ENCODE peak calls at places on chromosomes 5 and 9, in ten cellular contexts. One of them, this sample, is unnamed.

GRCh38 chr9:121863931-121864330 is 212.5 kb downstream of the DAB2IP start:
- DNase-seq in suprapubic skin: no peak
- DNase-seq in effector memory CD4-positive, alpha-beta T cell: no peak
- DNase-seq in ovary: no peak
- DNase-seq in cardiac muscle cell: no peak
- DNase-seq in K562: no peak
- DNase-seq in Caco-2: no peak
- DNase-seq in SK-N-SH: no peak
- DNase-seq in MM.1S: no peak
- DNase-seq in tibial nerve: no peak
- DNase-seq in this sample: no peak

GRCh38 chr9:98203153-98203552 is 10.7 kb upstream of the CORO2A start:
- DNase-seq in suprapubic skin: no peak
- DNase-seq in effector memory CD4-positive, alpha-beta T cell: no peak
- DNase-seq in ovary: no peak
- DNase-seq in cardiac muscle cell: no peak
- DNase-seq in K562: no peak
- DNase-seq in Caco-2: no peak
- DNase-seq in SK-N-SH: no peak
- DNase-seq in MM.1S: no peak
- DNase-seq in tibial nerve: no peak
- DNase-seq in this sample: no peak

GRCh38 chr9:113156880-113157279 is 6.1 kb downstream of the SLC31A2 start:
- DNase-seq in suprapubic skin: no peak
- DNase-seq in effector memory CD4-positive, alpha-beta T cell: no peak
- DNase-seq in ovary: no peak
- DNase-seq in cardiac muscle cell: no peak
- DNase-seq in K562: no peak
- DNase-seq in Caco-2: no peak
- DNase-seq in SK-N-SH: no peak
- DNase-seq in MM.1S: no peak
- DNase-seq in tibial nerve: no peak
- DNase-seq in this sample: no peak

GRCh38 chr9:133657120-133657661 is 21.0 kb downstream of the DBH start:
- DNase-seq in suprapubic skin: no peak
- DNase-seq in effector memory CD4-positive, alpha-beta T cell: no peak
- DNase-seq in ovary: no peak
- DNase-seq in cardiac muscle cell: no peak
- DNase-seq in K562: no peak
- DNase-seq in Caco-2: no peak
- DNase-seq in SK-N-SH: no peak
- DNase-seq in MM.1S: no peak
- DNase-seq in tibial nerve: no peak
- DNase-seq in this sample: no peak

GRCh38 chr9:107739601-107740082 is 250.1 kb upstream of the KLF4 start:
- DNase-seq in suprapubic skin: peak; percentile 87
- DNase-seq in effector memory CD4-positive, alpha-beta T cell: no peak
- DNase-seq in ovary: peak; percentile 87
- DNase-seq in cardiac muscle cell: no peak
- DNase-seq in K562: no peak
- DNase-seq in Caco-2: no peak
- DNase-seq in SK-N-SH: no peak
- DNase-seq in MM.1S: no peak
- DNase-seq in tibial nerve: no peak
- DNase-seq in this sample: no peak

GRCh38 chr5:43099615-43100014 is 21.1 kb upstream of the ZNF131 start:
- DNase-seq in suprapubic skin: no peak
- DNase-seq in effector memory CD4-positive, alpha-beta T cell: no peak
- DNase-seq in ovary: no peak
- DNase-seq in cardiac muscle cell: no peak
- DNase-seq in K562: no peak
- DNase-seq in Caco-2: no peak
- DNase-seq in SK-N-SH: no peak
- DNase-seq in MM.1S: no peak
- DNase-seq in tibial nerve: no peak
- DNase-seq in this sample: no peak

GRCh38 chr5:72183231-72183630 is 76.0 kb downstream of the MAP1B start:
- DNase-seq in suprapubic skin: no peak
- DNase-seq in effector memory CD4-positive, alpha-beta T cell: no peak
- DNase-seq in ovary: no peak
- DNase-seq in cardiac muscle cell: no peak
- DNase-seq in K562: no peak
- DNase-seq in Caco-2: no peak
- DNase-seq in SK-N-SH: no peak
- DNase-seq in MM.1S: no peak
- DNase-seq in tibial nerve: no peak
- DNase-seq in this sample: no peak

GRCh38 chr5:485113-485942 is 38.9 kb downstream of the SLC9A3 start:
- DNase-seq in suprapubic skin: no peak
- DNase-seq in effector memory CD4-positive, alpha-beta T cell: no peak
- DNase-seq in ovary: no peak
- DNase-seq in cardiac muscle cell: no peak
- DNase-seq in K562: no peak
- DNase-seq in Caco-2: no peak
- DNase-seq in SK-N-SH: no peak
- DNase-seq in MM.1S: no peak
- DNase-seq in tibial nerve: no peak
- DNase-seq in this sample: no peak

GRCh38 chr9:4588721-4589120 is 73.4 kb upstream of the PLPP6 start:
- DNase-seq in suprapubic skin: no peak
- DNase-seq in effector memory CD4-positive, alpha-beta T cell: no peak
- DNase-seq in ovary: no peak
- DNase-seq in cardiac muscle cell: no peak
- DNase-seq in K562: no peak
- DNase-seq in Caco-2: no peak
- DNase-seq in SK-N-SH: no peak
- DNase-seq in MM.1S: no peak
- DNase-seq in tibial nerve: no peak
- DNase-seq in this sample: no peak

GRCh38 chr5:160092960-160093701 is 26.1 kb downstream of the PWWP2A start:
- DNase-seq in suprapubic skin: no peak
- DNase-seq in effector memory CD4-positive, alpha-beta T cell: no peak
- DNase-seq in ovary: no peak
- DNase-seq in cardiac muscle cell: no peak
- DNase-seq in K562: no peak
- DNase-seq in Caco-2: no peak
- DNase-seq in SK-N-SH: no peak
- DNase-seq in MM.1S: peak; percentile 35
- DNase-seq in tibial nerve: no peak
- DNase-seq in this sample: no peak

GRCh38 chr9:91883503-91883902 is 66.5 kb downstream of the ROR2 start:
- DNase-seq in suprapubic skin: no peak
- DNase-seq in effector memory CD4-positive, alpha-beta T cell: no peak
- DNase-seq in ovary: no peak
- DNase-seq in cardiac muscle cell: no peak
- DNase-seq in K562: no peak
- DNase-seq in Caco-2: no peak
- DNase-seq in SK-N-SH: no peak
- DNase-seq in MM.1S: no peak
- DNase-seq in tibial nerve: no peak
- DNase-seq in this sample: no peak

DNA sequence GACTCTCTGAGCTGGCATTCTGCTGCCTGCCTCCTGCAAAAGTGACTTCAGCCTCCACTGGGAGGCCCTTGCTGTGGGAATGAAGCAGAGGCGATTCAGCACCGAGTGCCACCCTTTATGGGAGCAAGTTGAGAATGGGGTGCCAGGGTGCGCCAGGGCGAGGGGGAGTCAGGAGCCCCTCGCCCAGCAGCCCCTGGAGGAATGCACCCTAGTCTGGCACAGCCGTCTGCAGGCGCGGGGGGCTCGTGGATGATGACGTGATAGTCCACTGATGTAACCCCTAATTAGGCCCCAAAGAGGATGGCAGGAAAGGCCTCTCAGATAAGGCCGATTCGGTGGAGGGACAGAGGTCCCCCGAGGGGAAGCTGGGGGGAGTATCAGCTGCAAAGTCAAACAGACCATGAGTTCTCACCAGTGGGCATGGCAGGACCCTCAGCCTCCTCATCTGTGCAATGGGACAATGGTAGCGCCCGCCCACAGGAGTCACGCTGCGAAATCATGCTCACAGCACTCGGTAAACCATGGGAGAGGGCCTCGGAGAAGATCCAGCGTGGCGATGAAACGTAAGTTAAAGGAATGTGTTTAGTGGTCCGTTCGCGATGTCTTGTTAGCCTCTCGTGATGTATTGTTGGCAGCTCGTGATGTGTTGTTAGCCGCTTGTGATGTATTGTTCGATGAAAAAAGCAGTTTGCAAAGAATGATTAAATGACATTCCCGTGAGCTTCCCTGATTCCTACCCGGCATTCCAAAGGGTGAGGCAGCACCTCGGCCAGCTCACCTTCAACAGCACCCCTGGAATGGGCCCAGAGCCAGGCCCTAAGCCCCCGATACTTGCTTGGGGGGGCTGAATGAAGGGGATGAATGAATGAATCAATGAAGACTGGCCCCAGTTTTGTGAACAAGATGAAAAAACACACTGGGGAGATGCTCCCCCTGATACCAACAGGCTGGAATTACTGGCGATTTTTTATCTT is 49.7 kb upstream of the NOTCH1 start:
- DNase-seq in suprapubic skin: no peak
- DNase-seq in effector memory CD4-positive, alpha-beta T cell: no peak
- DNase-seq in ovary: no peak
- DNase-seq in cardiac muscle cell: no peak
- DNase-seq in K562: no peak
- DNase-seq in Caco-2: no peak
- DNase-seq in SK-N-SH: no peak
- DNase-seq in MM.1S: no peak
- DNase-seq in tibial nerve: no peak
- DNase-seq in this sample: no peak
- H3K4me1 ChIP-seq in suprapubic skin: peaks cover 34% of the 10 kb centered on the region
- H3K4me1 ChIP-seq in effector memory CD4-positive, alpha-beta T cell: no peaks in the 10 kb centered on the region
- H3K4me1 ChIP-seq in ovary: no peaks in the 10 kb centered on the region
- H3K4me1 ChIP-seq in cardiac muscle cell: no peaks in the 10 kb centered on the region
- H3K4me1 ChIP-seq in K562: peaks cover 9% of the 10 kb centered on the region
- H3K4me1 ChIP-seq in Caco-2: peaks cover 9% of the 10 kb centered on the region
- H3K4me1 ChIP-seq in SK-N-SH: no peaks in the 10 kb centered on the region
- H3K4me1 ChIP-seq in MM.1S: no peaks in the 10 kb centered on the region
- H3K4me1 ChIP-seq in tibial nerve: peaks cover 77% of the 10 kb centered on the region
- H3K4me1 ChIP-seq in this sample: peaks cover 3% of the 10 kb centered on the region

GRCh38 chr5:87388129-87388528 is 24.6 kb downstream of the CCNH start:
- DNase-seq in suprapubic skin: no peak
- DNase-seq in effector memory CD4-positive, alpha-beta T cell: no peak
- DNase-seq in ovary: no peak
- DNase-seq in cardiac muscle cell: no peak
- DNase-seq in K562: no peak
- DNase-seq in Caco-2: no peak
- DNase-seq in SK-N-SH: no peak
- DNase-seq in MM.1S: no peak
- DNase-seq in tibial nerve: no peak
- DNase-seq in this sample: no peak

GRCh38 chr5:87390075-87390474 is 22.7 kb downstream of the CCNH start:
- DNase-seq in suprapubic skin: no peak
- DNase-seq in effector memory CD4-positive, alpha-beta T cell: no peak
- DNase-seq in ovary: no peak
- DNase-seq in cardiac muscle cell: no peak
- DNase-seq in K562: no peak
- DNase-seq in Caco-2: no peak
- DNase-seq in SK-N-SH: no peak
- DNase-seq in MM.1S: peak; percentile 62
- DNase-seq in tibial nerve: no peak
- DNase-seq in this sample: no peak

GRCh38 chr5:87389635-87390034 is 23.1 kb downstream of the CCNH start:
- DNase-seq in suprapubic skin: no peak
- DNase-seq in effector memory CD4-positive, alpha-beta T cell: no peak
- DNase-seq in ovary: no peak
- DNase-seq in cardiac muscle cell: no peak
- DNase-seq in K562: no peak
- DNase-seq in Caco-2: no peak
- DNase-seq in SK-N-SH: no peak
- DNase-seq in MM.1S: no peak
- DNase-seq in tibial nerve: no peak
- DNase-seq in this sample: no peak

GRCh38 chr5:87392170-87392569 is 20.6 kb downstream of the CCNH start:
- DNase-seq in suprapubic skin: no peak
- DNase-seq in effector memory CD4-positive, alpha-beta T cell: no peak
- DNase-seq in ovary: no peak
- DNase-seq in cardiac muscle cell: no peak
- DNase-seq in K562: no peak
- DNase-seq in Caco-2: no peak
- DNase-seq in SK-N-SH: no peak
- DNase-seq in MM.1S: no peak
- DNase-seq in tibial nerve: no peak
- DNase-seq in this sample: no peak

GRCh38 chr5:87390576-87391199 is 22.0 kb downstream of the CCNH start:
- DNase-seq in suprapubic skin: no peak
- DNase-seq in effector memory CD4-positive, alpha-beta T cell: no peak
- DNase-seq in ovary: no peak
- DNase-seq in cardiac muscle cell: no peak
- DNase-seq in K562: no peak
- DNase-seq in Caco-2: no peak
- DNase-seq in SK-N-SH: no peak
- DNase-seq in MM.1S: no peak
- DNase-seq in tibial nerve: no peak
- DNase-seq in this sample: no peak
- H3K36me3 ChIP-seq in suprapubic skin: peaks cover 89% of the 10 kb centered on the region
- H3K36me3 ChIP-seq in effector memory CD4-positive, alpha-beta T cell: peaks cover 92% of the 10 kb centered on the region
- H3K36me3 ChIP-seq in ovary: no peaks in the 10 kb centered on the region
- H3K36me3 ChIP-seq in cardiac muscle cell: peaks cover 76% of the 10 kb centered on the region
- H3K36me3 ChIP-seq in K562: peaks cover 99% of the 10 kb centered on the region
- H3K36me3 ChIP-seq in Caco-2: no peaks in the 10 kb centered on the region
- H3K36me3 ChIP-seq in SK-N-SH: peaks cover 96% of the 10 kb centered on the region
- H3K36me3 ChIP-seq in MM.1S: peaks cover 45% of the 10 kb centered on the region
- H3K36me3 ChIP-seq in tibial nerve: peaks cover 71% of the 10 kb centered on the region
- H3K36me3 ChIP-seq in this sample: no peaks in the 10 kb centered on the region

DNA sequence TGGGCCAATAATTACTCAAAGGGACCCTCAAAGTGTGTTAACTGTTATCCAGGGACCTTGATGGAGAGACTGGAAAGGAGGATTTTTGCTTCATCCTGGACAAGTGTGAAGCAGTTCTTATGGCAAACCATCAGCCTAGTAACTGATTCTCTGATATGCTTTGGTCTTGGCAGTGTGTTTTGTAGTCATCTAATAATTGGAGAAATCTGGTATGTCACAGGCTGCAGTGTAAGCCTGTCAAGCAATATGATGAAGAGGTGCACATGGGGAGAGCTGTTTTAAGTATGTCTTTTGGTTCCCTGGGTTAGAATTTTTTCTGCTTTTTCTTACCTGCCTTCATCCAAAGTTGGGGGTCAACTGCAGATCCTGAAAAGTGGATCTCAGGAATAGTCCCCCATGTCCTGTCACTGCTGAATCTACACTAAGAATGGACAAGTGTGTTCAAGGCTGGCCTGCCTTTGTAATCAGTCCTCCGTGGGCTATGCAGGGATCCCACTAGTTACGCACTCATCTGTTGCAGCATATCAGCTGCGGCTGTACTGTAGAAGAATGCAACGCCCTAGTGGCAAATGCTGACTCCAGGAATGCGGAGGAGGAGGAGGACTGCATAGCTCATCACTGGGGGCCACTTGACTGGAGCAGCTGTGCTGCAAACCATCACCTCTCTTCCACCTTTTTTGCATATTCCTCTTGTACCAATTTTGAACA is 1.9 kb downstream of the SPTAN1 start:
- DNase-seq in suprapubic skin: peak; percentile 80
- DNase-seq in effector memory CD4-positive, alpha-beta T cell: peak; percentile 4
- DNase-seq in ovary: peak; percentile 31
- DNase-seq in cardiac muscle cell: peak; percentile 85
- DNase-seq in K562: peak; percentile 38
- DNase-seq in Caco-2: peak; percentile 89
- DNase-seq in SK-N-SH: peak; percentile 37
- DNase-seq in MM.1S: no peak
- DNase-seq in tibial nerve: peak; percentile 28
- DNase-seq in this sample: peak; percentile 23
- H3K4me1 ChIP-seq in suprapubic skin: peaks cover 78% of the 10 kb centered on the region
- H3K4me1 ChIP-seq in effector memory CD4-positive, alpha-beta T cell: peaks cover 70% of the 10 kb centered on the region
- H3K4me1 ChIP-seq in ovary: peaks cover 10% of the 10 kb centered on the region
- H3K4me1 ChIP-seq in cardiac muscle cell: peaks cover 58% of the 10 kb centered on the region
- H3K4me1 ChIP-seq in K562: peaks cover 29% of the 10 kb centered on the region
- H3K4me1 ChIP-seq in Caco-2: peaks cover 57% of the 10 kb centered on the region
- H3K4me1 ChIP-seq in SK-N-SH: peaks cover 55% of the 10 kb centered on the region
- H3K4me1 ChIP-seq in MM.1S: peaks cover 39% of the 10 kb centered on the region
- H3K4me1 ChIP-seq in tibial nerve: peaks cover 81% of the 10 kb centered on the region
- H3K4me1 ChIP-seq in this sample: peaks cover 27% of the 10 kb centered on the region

GRCh38 chr9:37100317-37100716 is 20.1 kb upstream of the ZCCHC7 start:
- DNase-seq in suprapubic skin: no peak
- DNase-seq in effector memory CD4-positive, alpha-beta T cell: no peak
- DNase-seq in ovary: no peak
- DNase-seq in cardiac muscle cell: no peak
- DNase-seq in K562: no peak
- DNase-seq in Caco-2: no peak
- DNase-seq in SK-N-SH: no peak
- DNase-seq in MM.1S: no peak
- DNase-seq in tibial nerve: no peak
- DNase-seq in this sample: no peak
- H3K36me3 ChIP-seq in suprapubic skin: no peaks in the 10 kb centered on the region
- H3K36me3 ChIP-seq in effector memory CD4-positive, alpha-beta T cell: no peaks in the 10 kb centered on the region
- H3K36me3 ChIP-seq in ovary: no peaks in the 10 kb centered on the region
- H3K36me3 ChIP-seq in cardiac muscle cell: no peaks in the 10 kb centered on the region
- H3K36me3 ChIP-seq in K562: no peaks in the 10 kb centered on the region
- H3K36me3 ChIP-seq in Caco-2: no peaks in the 10 kb centered on the region
- H3K36me3 ChIP-seq in SK-N-SH: no peaks in the 10 kb centered on the region
- H3K36me3 ChIP-seq in MM.1S: no peaks in the 10 kb centered on the region
- H3K36me3 ChIP-seq in tibial nerve: no peaks in the 10 kb centered on the region
- H3K36me3 ChIP-seq in this sample: no peaks in the 10 kb centered on the region

This sample was measured in pancreas.